ENCODE peak calls at places on chromosome 4, in eight cellular contexts. U, L, T, F, A, J, Y and B are unnamed samples.

GRCh38 chr4:173218411-173219125 is 50.0 kb downstream of the GALNT7 start:
- DNase-seq in F (no peak), Y (peak), J (no peak), T (no peak), L (peak), U (no peak), A (peak), B (no peak)

GRCh38 chr4:96347582-96347981 is 507.7 kb downstream of the PDHA2 start:
- DNase-seq in T (no peak), L (no peak), A (no peak), J (no peak), U (no peak), F (no peak), Y (no peak), B (no peak)

GRCh38 chr4:159142254-159142653 is 39.4 kb downstream of the RAPGEF2 start:
- DNase-seq in U (no peak), A (peak), F (no peak), T (no peak), Y (peak), L (no peak), J (no peak), B (no peak)

GRCh38 chr4:71713611-71714203 is 70.2 kb downstream of the GC start:
- DNase-seq in A (peak), F (no peak), L (peak), U (no peak), T (no peak), Y (peak), J (no peak), B (no peak)

GRCh38 chr4:151031831-151032605 is 16.9 kb upstream of the LRBA start:
- DNase-seq in J (no peak), Y (peak), L (no peak), T (no peak), U (no peak), A (peak), F (no peak), B (no peak)

GRCh38 chr4:41896648-41897047 is 38.6 kb upstream of the TMEM33 start:
- DNase-seq in J (no peak), F (no peak), T (no peak), U (no peak), L (no peak), Y (no peak), A (no peak), B (no peak)

GRCh38 chr4:109411964-109412363 is 21.7 kb upstream of the SEC24B start:
- DNase-seq in L (no peak), T (no peak), A (no peak), F (no peak), U (no peak), J (no peak), Y (no peak), B (no peak)

GRCh38 chr4:152117501-152117900 is 356.7 kb upstream of the GATB start:
- DNase-seq in A (no peak), U (no peak), T (no peak), Y (no peak), J (no peak), F (no peak), L (no peak), B (no peak)

GRCh38 chr4:161815841-161816240 is 348.0 kb downstream of the FSTL5 start:
- DNase-seq in L (no peak), J (no peak), F (no peak), Y (no peak), T (no peak), A (no peak), U (no peak), B (no peak)

GRCh38 chr4:55291227-55291629 is 54.8 kb upstream of the SRD5A3 start:
- DNase-seq in T (no peak), F (no peak), U (no peak), Y (no peak), A (no peak), J (no peak), L (no peak), B (no peak)

GRCh38 chr4:76059750-76060149 is 14.8 kb upstream of the ART3 start:
- DNase-seq in T (no peak), Y (peak), J (no peak), F (no peak), U (no peak), L (no peak), A (no peak), B (no peak)

GRCh38 chr4:172188248-172188976 is 375.2 kb downstream of the GALNTL6 start:
- DNase-seq in J (no peak), L (no peak), Y (no peak), F (no peak), U (no peak), T (no peak), A (no peak), B (no peak)

GRCh38 chr4:112082954-112083586 is 62.2 kb upstream of the FAM241A start:
- DNase-seq in T (no peak), U (no peak), L (peak), J (no peak), Y (peak), A (no peak), F (no peak), B (no peak)

GRCh38 chr4:19776021-19776459 is 475.7 kb upstream of the SLIT2 start:
- DNase-seq in A (no peak), U (no peak), L (peak), F (no peak), J (no peak), Y (peak), T (no peak), B (no peak)

GRCh38 chr4:54586343-54586953 is 71.3 kb upstream of the KIT start:
- DNase-seq in L (peak), J (no peak), F (no peak), T (no peak), U (no peak), Y (peak), A (no peak), B (no peak)